ENCODE peak calls at places on chromosomes 1 and 21, in eight cellular contexts. G, X, W, D, K, C, F and J are unnamed samples.
A peak's percentile ranks its signal among the peaks of the same experiment; 100 is the strongest.

GRCh38 chr1:85580046-85580411 is 532 bp upstream of the CCN1 start:
- DNase-seq in G (no peak), X (peak; percentile 84), W (peak; percentile 69), D (no peak), K (no peak), C (no peak), F (no peak), J (peak; percentile 65)

GRCh38 chr1:48582408-48582807 is 110.4 kb upstream of the SPATA6 start:
- DNase-seq in G (no peak), X (no peak), W (no peak), D (no peak), K (no peak), C (no peak), F (no peak), J (no peak)

GRCh38 chr1:232754930-232755329 is 50.3 kb upstream of the MAP10 start:
- DNase-seq in G (no peak), X (no peak), W (no peak), D (no peak), K (no peak), C (no peak), F (no peak), J (no peak)

GRCh38 chr1:73839922-73840321 is 358.1 kb downstream of the LRRIQ3 start:
- DNase-seq in G (no peak), X (no peak), W (no peak), D (no peak), K (no peak), C (no peak), F (no peak), J (no peak)

GRCh38 chr21:40567511-40567910 is 279.4 kb downstream of the DSCAM start:
- DNase-seq in G (no peak), X (no peak), W (no peak), D (no peak), K (no peak), C (no peak), F (no peak), J (no peak)

GRCh38 chr1:20149601-20150325 is 10.6 kb downstream of the PLA2G2F start:
- DNase-seq in G (no peak), X (no peak), W (no peak), D (no peak), K (no peak), C (no peak), F (no peak), J (no peak)

GRCh38 chr1:41576620-41577019 is 92.1 kb upstream of the EDN2 start:
- DNase-seq in G (no peak), X (peak; percentile 62), W (no peak), D (no peak), K (no peak), C (no peak), F (no peak), J (no peak)

GRCh38 chr1:100538935-100539835 is 1.2 kb downstream of the GPR88 start:
- DNase-seq in G (no peak), X (no peak), W (no peak), D (no peak), K (peak; percentile 37), C (peak; percentile 19), F (peak; percentile 82), J (no peak)

GRCh38 chr1:226404904-226405222 is 3.0 kb downstream of the PARP1 start:
- DNase-seq in G (no peak), X (no peak), W (no peak), D (no peak), K (no peak), C (no peak), F (peak; percentile 64), J (no peak)

GRCh38 chr1:212743901-212744475 is 44.3 kb upstream of the BATF3 start:
- DNase-seq in G (no peak), X (no peak), W (no peak), D (no peak), K (no peak), C (no peak), F (no peak), J (no peak)

GRCh38 chr1:203448521-203449061 is 27.0 kb upstream of the PRELP start:
- DNase-seq in G (peak; percentile 73), X (no peak), W (no peak), D (no peak), K (no peak), C (peak; percentile 37), F (peak; percentile 36), J (no peak)

GRCh38 chr1:117173711-117174110 is 37.0 kb downstream of the VTCN1 start:
- DNase-seq in G (no peak), X (no peak), W (no peak), D (no peak), K (no peak), C (no peak), F (no peak), J (peak; percentile 63)

GRCh38 chr1:220149742-220150141 is 55.8 kb downstream of the IARS2 start:
- DNase-seq in G (no peak), X (no peak), W (no peak), D (no peak), K (no peak), C (no peak), F (no peak), J (no peak)
- H3K36me3 ChIP-seq in G (peaks cover 66% of the 10 kb centered on the region), X (peaks cover 40% of the 10 kb centered on the region), W (peaks cover 56% of the 10 kb centered on the region), D (no peaks in the 10 kb centered on the region), K (peaks cover 61% of the 10 kb centered on the region), C (peaks cover 62% of the 10 kb centered on the region), F (peaks cover 40% of the 10 kb centered on the region), J (peaks cover 63% of the 10 kb centered on the region)

GRCh38 chr1:93738926-93739325 is 57.3 kb upstream of the BCAR3 start:
- DNase-seq in G (no peak), X (no peak), W (peak; percentile 57), D (no peak), K (no peak), C (no peak), F (no peak), J (peak; percentile 78)
- H3K27ac ChIP-seq in G (no peak overlapping the region), X (peak overlapping the region; percentile 82), W (peak overlapping the region; percentile 96), D (peak overlapping the region; percentile 52), K (no peak overlapping the region), C (no peak overlapping the region), F (no peak overlapping the region), J (peak overlapping the region; percentile 76)

DNA sequence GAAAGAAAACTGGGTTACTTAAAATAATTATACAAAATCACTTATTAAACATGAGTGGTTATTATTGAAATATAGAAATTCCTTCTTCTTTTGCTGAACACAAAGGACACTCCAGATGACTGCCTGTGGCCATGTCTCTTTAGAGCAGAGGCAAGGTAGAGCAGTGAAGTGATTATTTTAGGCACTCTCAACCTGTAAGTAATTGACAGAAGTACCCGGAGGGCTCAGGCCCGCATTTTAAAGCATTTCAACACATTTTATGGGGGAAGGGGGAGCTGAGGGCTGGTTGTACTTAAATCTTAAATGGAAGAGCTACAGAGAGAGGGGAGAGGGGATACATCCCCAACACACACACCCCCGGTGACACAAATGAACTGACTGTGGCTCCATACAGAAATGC is 10.2 kb downstream of the OSCP1 start:
- DNase-seq in G (no peak), X (no peak), W (no peak), D (no peak), K (no peak), C (no peak), F (no peak), J (no peak)
- H3K9me3 ChIP-seq in G (no peaks in the 10 kb centered on the region), X (no peaks in the 10 kb centered on the region), W (no peaks in the 10 kb centered on the region), D (no peaks in the 10 kb centered on the region), K (no peaks in the 10 kb centered on the region), C (no peaks in the 10 kb centered on the region), F (no peaks in the 10 kb centered on the region), J (no peaks in the 10 kb centered on the region)

DNA sequence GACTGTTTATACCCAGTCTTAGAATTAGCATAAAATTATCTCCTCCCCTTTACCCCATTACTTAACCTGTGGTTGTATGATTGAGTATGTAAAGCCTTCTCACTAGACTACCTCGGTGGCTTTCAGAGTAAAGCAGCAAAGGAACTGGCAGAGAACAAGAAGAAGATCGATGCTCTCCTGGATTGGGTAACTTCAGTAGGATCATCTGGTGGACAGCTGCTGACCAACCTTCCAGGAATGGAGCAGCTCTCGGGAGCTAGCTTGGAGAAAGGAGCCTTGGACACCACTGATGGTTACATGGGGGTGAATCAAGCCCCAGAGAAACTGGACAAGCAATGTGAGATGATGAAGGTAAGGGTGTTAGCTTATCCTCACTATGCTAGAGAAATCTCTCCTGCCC is 138.6 kb upstream of the BMP8A start:
- DNase-seq in G (no peak), X (no peak), W (no peak), D (no peak), K (no peak), C (no peak), F (no peak), J (no peak)
- H3K36me3 ChIP-seq in G (peaks cover 98% of the 10 kb centered on the region), X (peaks cover 74% of the 10 kb centered on the region), W (peaks cover 94% of the 10 kb centered on the region), D (peaks cover 20% of the 10 kb centered on the region), K (peaks cover 100% of the 10 kb centered on the region), C (peaks cover 99% of the 10 kb centered on the region), F (peaks cover 96% of the 10 kb centered on the region), J (peaks cover 73% of the 10 kb centered on the region)

GRCh38 chr1:60571811-60572210 is 498.2 kb upstream of the C1orf87 start:
- DNase-seq in G (no peak), X (peak; percentile 73), W (no peak), D (no peak), K (no peak), C (no peak), F (no peak), J (no peak)

GRCh38 chr1:60572378-60572777 is 498.8 kb upstream of the C1orf87 start:
- DNase-seq in G (no peak), X (no peak), W (no peak), D (no peak), K (no peak), C (no peak), F (no peak), J (no peak)

GRCh38 chr1:60564856-60565445 is 491.4 kb upstream of the C1orf87 start:
- DNase-seq in G (no peak), X (peak; percentile 39), W (no peak), D (no peak), K (no peak), C (no peak), F (no peak), J (no peak)

GRCh38 chr1:60573121-60573520 is 499.6 kb upstream of the C1orf87 start:
- DNase-seq in G (no peak), X (no peak), W (no peak), D (no peak), K (no peak), C (no peak), F (no peak), J (no peak)

GRCh38 chr1:60569189-60569588 is 495.6 kb upstream of the C1orf87 start:
- DNase-seq in G (no peak), X (no peak), W (no peak), D (no peak), K (no peak), C (no peak), F (no peak), J (no peak)
- H3K27ac ChIP-seq in G (no peak overlapping the region), X (no peak overlapping the region), W (no peak overlapping the region), D (no peak overlapping the region), K (no peak overlapping the region), C (no peak overlapping the region), F (no peak overlapping the region), J (no peak overlapping the region)

DNA sequence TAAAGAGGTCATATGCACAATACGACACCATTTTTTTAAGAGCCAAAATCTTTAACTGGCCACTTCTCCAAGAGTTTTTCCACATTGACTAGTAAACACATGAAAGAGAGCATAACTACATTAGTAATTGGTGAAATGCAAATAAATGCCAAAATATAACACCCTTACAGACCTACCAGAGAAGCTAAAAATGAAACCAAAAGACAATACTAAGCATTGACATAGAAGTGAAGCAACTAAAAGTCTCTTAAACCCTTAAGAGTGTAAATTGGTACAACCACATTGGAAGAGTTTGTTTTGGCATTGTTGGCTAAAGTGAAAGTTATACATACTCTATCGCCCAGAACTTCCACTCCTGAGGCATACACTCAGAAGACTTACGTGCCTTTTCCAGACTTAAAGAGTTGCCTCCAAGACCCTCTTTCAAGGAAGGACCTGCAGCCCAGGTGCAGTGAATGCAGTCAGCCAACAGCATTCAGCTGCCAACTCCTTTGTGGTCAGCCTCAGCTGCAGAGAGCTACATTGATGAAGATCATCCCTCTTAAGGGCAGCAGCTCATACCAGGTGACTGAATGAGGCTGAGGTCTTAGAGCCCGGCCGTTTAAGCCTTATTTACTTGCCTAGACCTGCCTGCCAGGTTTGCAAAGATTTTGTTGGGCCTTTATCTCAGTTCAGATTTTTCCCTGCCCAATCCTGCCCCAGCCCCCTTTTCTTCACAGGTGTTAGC is 839.1 kb upstream of the ADGRL2 start:
- DNase-seq in G (no peak), X (peak; percentile 0), W (no peak), D (no peak), K (no peak), C (no peak), F (no peak), J (peak; percentile 1)
- H3K9me3 ChIP-seq in G (no peaks in the 10 kb centered on the region), X (no peaks in the 10 kb centered on the region), W (no peaks in the 10 kb centered on the region), D (no peaks in the 10 kb centered on the region), K (no peaks in the 10 kb centered on the region), C (no peaks in the 10 kb centered on the region), F (peaks cover 6% of the 10 kb centered on the region), J (no peaks in the 10 kb centered on the region)